ENCODE peak calls at places on chromosomes 6 and 20, in six cellular contexts. One of them, this sample, is unnamed. For H3K4me1, the result is how much of the 10 kb centered on the place peaks cover.

GRCh38 chr20:53149184-53149651 is 177.1 kb downstream of the TSHZ2 start:
- DNase-seq in stomach: no peak
- DNase-seq in adrenal gland: no peak
- DNase-seq in cardiac muscle cell: peak
- DNase-seq in ovary: no peak
- DNase-seq in A673: peak
- DNase-seq in this sample: no peak

GRCh38 chr6:74741608-74742007 is 464.2 kb downstream of the COL12A1 start:
- DNase-seq in ovary: no peak
- DNase-seq in adrenal gland: no peak
- DNase-seq in A673: no peak
- DNase-seq in stomach: no peak
- DNase-seq in cardiac muscle cell: peak
- DNase-seq in this sample: no peak

GRCh38 chr6:136113736-136114173 is 136.4 kb downstream of the MTFR2 start:
- DNase-seq in adrenal gland: peak
- DNase-seq in ovary: no peak
- DNase-seq in stomach: no peak
- DNase-seq in A673: peak
- DNase-seq in cardiac muscle cell: peak
- DNase-seq in this sample: peak

GRCh38 chr20:62360854-62361798 is 6.0 kb downstream of the LAMA5 start:
- DNase-seq in A673: no peak
- DNase-seq in cardiac muscle cell: no peak
- DNase-seq in adrenal gland: peak
- DNase-seq in ovary: peak
- DNase-seq in stomach: no peak
- DNase-seq in this sample: no peak

GRCh38 chr6:170037541-170038250 is 253.2 kb downstream of the DLL1 start:
- DNase-seq in adrenal gland: no peak
- DNase-seq in A673: no peak
- DNase-seq in stomach: peak
- DNase-seq in ovary: no peak
- DNase-seq in cardiac muscle cell: no peak
- DNase-seq in this sample: peak

GRCh38 chr20:905999-906520 is 10.1 kb downstream of the ANGPT4 start:
- DNase-seq in adrenal gland: no peak
- DNase-seq in ovary: no peak
- DNase-seq in A673: no peak
- DNase-seq in cardiac muscle cell: no peak
- DNase-seq in stomach: no peak
- DNase-seq in this sample: no peak

GRCh38 chr6:130847546-130847945 is 20.3 kb downstream of the SMLR1 start:
- DNase-seq in adrenal gland: no peak
- DNase-seq in ovary: no peak
- DNase-seq in stomach: no peak
- DNase-seq in A673: no peak
- DNase-seq in cardiac muscle cell: no peak
- DNase-seq in this sample: no peak

GRCh38 chr6:136723780-136724179 is 68.5 kb downstream of the MAP3K5 start:
- DNase-seq in stomach: no peak
- DNase-seq in adrenal gland: no peak
- DNase-seq in cardiac muscle cell: no peak
- DNase-seq in ovary: no peak
- DNase-seq in A673: peak
- DNase-seq in this sample: no peak

GRCh38 chr6:38612386-38612965 is 27.3 kb downstream of the BTBD9 start:
- DNase-seq in stomach: no peak
- DNase-seq in A673: no peak
- DNase-seq in ovary: no peak
- DNase-seq in cardiac muscle cell: no peak
- DNase-seq in adrenal gland: no peak
- DNase-seq in this sample: no peak

GRCh38 chr6:121520337-121521163 is 85.1 kb downstream of the GJA1 start:
- DNase-seq in adrenal gland: no peak
- DNase-seq in A673: no peak
- DNase-seq in cardiac muscle cell: no peak
- DNase-seq in stomach: no peak
- DNase-seq in ovary: no peak
- DNase-seq in this sample: no peak

GRCh38 chr20:14634666-14635065 is 297.3 kb upstream of the FLRT3 start:
- DNase-seq in ovary: no peak
- DNase-seq in cardiac muscle cell: no peak
- DNase-seq in stomach: no peak
- DNase-seq in A673: peak
- DNase-seq in adrenal gland: no peak
- DNase-seq in this sample: no peak

GRCh38 chr20:48302844-48303552 is 517.7 kb upstream of the SULF2 start:
- DNase-seq in adrenal gland: no peak
- DNase-seq in cardiac muscle cell: no peak
- DNase-seq in stomach: no peak
- DNase-seq in ovary: no peak
- DNase-seq in A673: no peak
- DNase-seq in this sample: no peak

GRCh38 chr6:120871416-120872261 is 462.6 kb downstream of the TBC1D32 start:
- DNase-seq in A673: no peak
- DNase-seq in ovary: peak
- DNase-seq in stomach: no peak
- DNase-seq in cardiac muscle cell: no peak
- DNase-seq in adrenal gland: no peak
- DNase-seq in this sample: no peak

GRCh38 chr20:59253779-59254319 is 46.6 kb upstream of the EDN3 start:
- DNase-seq in adrenal gland: no peak
- DNase-seq in A673: no peak
- DNase-seq in ovary: no peak
- DNase-seq in stomach: no peak
- DNase-seq in cardiac muscle cell: no peak
- DNase-seq in this sample: no peak

GRCh38 chr6:111195656-111196055 is 108.4 kb downstream of the SLC16A10 start:
- DNase-seq in stomach: no peak
- DNase-seq in ovary: no peak
- DNase-seq in A673: no peak
- DNase-seq in cardiac muscle cell: no peak
- DNase-seq in adrenal gland: no peak
- DNase-seq in this sample: no peak

GRCh38 chr6:9039258-9039657 is 603.9 kb upstream of the SLC35B3 start:
- DNase-seq in ovary: no peak
- DNase-seq in stomach: no peak
- DNase-seq in adrenal gland: no peak
- DNase-seq in cardiac muscle cell: no peak
- DNase-seq in A673: peak
- DNase-seq in this sample: no peak

GRCh38 chr6:115947964-115948541 is 112.6 kb downstream of the FRK start:
- DNase-seq in cardiac muscle cell: no peak
- DNase-seq in A673: no peak
- DNase-seq in ovary: no peak
- DNase-seq in stomach: peak
- DNase-seq in adrenal gland: no peak
- DNase-seq in this sample: no peak

GRCh38 chr6:126228001-126228791 is 111.7 kb upstream of the CENPW start:
- DNase-seq in A673: no peak
- DNase-seq in adrenal gland: no peak
- DNase-seq in cardiac muscle cell: peak
- DNase-seq in ovary: no peak
- DNase-seq in stomach: no peak
- DNase-seq in this sample: no peak

GRCh38 chr6:81401970-81402690 is 350.4 kb downstream of the TENT5A start:
- DNase-seq in stomach: no peak
- DNase-seq in A673: no peak
- DNase-seq in cardiac muscle cell: no peak
- DNase-seq in ovary: no peak
- DNase-seq in adrenal gland: no peak
- DNase-seq in this sample: no peak

GRCh38 chr6:15689586-15690450 is 27.0 kb upstream of the DTNBP1 start:
- DNase-seq in cardiac muscle cell: no peak
- DNase-seq in ovary: no peak
- DNase-seq in A673: no peak
- DNase-seq in adrenal gland: no peak
- DNase-seq in stomach: no peak
- DNase-seq in this sample: no peak

GRCh38 chr6:167450631-167451030 is 125.7 kb downstream of the TTLL2 start:
- DNase-seq in cardiac muscle cell: no peak
- DNase-seq in ovary: no peak
- DNase-seq in adrenal gland: no peak
- DNase-seq in stomach: no peak
- DNase-seq in A673: no peak
- DNase-seq in this sample: no peak

GRCh38 chr6:148790817-148791216 is 44.0 kb downstream of the UST start:
- DNase-seq in ovary: no peak
- DNase-seq in A673: no peak
- DNase-seq in adrenal gland: no peak
- DNase-seq in cardiac muscle cell: no peak
- DNase-seq in stomach: no peak
- DNase-seq in this sample: no peak

GRCh38 chr6:41750374-41750773 is 3.2 kb upstream of the PGC start:
- DNase-seq in stomach: no peak
- DNase-seq in A673: no peak
- DNase-seq in ovary: no peak
- DNase-seq in adrenal gland: no peak
- DNase-seq in cardiac muscle cell: no peak
- DNase-seq in this sample: no peak

GRCh38 chr6:41747256-41748101 is at the start of gene PGC:
- DNase-seq in adrenal gland: no peak
- DNase-seq in stomach: peak
- DNase-seq in A673: no peak
- DNase-seq in ovary: no peak
- DNase-seq in cardiac muscle cell: no peak
- DNase-seq in this sample: no peak

GRCh38 chr6:41748542-41748941 is 1.3 kb upstream of the PGC start:
- DNase-seq in stomach: peak
- DNase-seq in cardiac muscle cell: no peak
- DNase-seq in A673: no peak
- DNase-seq in adrenal gland: no peak
- DNase-seq in ovary: no peak
- DNase-seq in this sample: no peak

GRCh38 chr6:41746068-41746467 is 1.1 kb downstream of the PGC start:
- DNase-seq in cardiac muscle cell: no peak
- DNase-seq in adrenal gland: no peak
- DNase-seq in A673: no peak
- DNase-seq in ovary: no peak
- DNase-seq in stomach: no peak
- DNase-seq in this sample: no peak

GRCh38 chr6:41748102-41748477 is 893 bp upstream of the PGC start:
- DNase-seq in adrenal gland: no peak
- DNase-seq in ovary: no peak
- DNase-seq in cardiac muscle cell: no peak
- DNase-seq in A673: no peak
- DNase-seq in stomach: no peak
- DNase-seq in this sample: no peak
- H3K4me1 ChIP-seq in adrenal gland: under half
- H3K4me1 ChIP-seq in ovary: under half
- H3K4me1 ChIP-seq in cardiac muscle cell: under half
- H3K4me1 ChIP-seq in A673: under half
- H3K4me1 ChIP-seq in stomach: under half
- H3K4me1 ChIP-seq in this sample: under half

DNA sequence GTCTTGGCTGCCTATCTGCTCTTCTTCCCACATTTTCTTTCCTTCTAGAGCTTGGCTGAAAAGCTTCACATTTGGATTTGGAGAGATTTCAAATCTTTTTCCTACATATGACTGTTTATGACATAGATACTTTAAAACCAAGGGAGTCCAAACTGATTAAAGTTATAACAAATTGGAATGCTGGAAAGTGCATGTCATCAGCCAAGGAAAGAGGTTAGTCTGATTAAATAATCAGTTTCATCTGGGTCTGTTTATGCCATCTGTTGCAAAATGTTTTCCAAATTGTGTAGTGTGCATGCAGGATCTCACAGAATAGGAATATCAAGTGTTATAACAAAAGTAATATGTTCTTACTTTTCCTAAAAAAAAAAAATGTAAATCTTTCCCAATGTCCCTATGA is 230.3 kb upstream of the FOXQ1 start:
- DNase-seq in stomach: no peak
- DNase-seq in cardiac muscle cell: no peak
- DNase-seq in adrenal gland: no peak
- DNase-seq in A673: no peak
- DNase-seq in ovary: no peak
- DNase-seq in this sample: no peak
- H3K27ac ChIP-seq in stomach: peak
- H3K27ac ChIP-seq in cardiac muscle cell: no peak
- H3K27ac ChIP-seq in adrenal gland: no peak
- H3K27ac ChIP-seq in A673: no peak
- H3K27ac ChIP-seq in ovary: no peak
- H3K27ac ChIP-seq in this sample: no peak

DNA sequence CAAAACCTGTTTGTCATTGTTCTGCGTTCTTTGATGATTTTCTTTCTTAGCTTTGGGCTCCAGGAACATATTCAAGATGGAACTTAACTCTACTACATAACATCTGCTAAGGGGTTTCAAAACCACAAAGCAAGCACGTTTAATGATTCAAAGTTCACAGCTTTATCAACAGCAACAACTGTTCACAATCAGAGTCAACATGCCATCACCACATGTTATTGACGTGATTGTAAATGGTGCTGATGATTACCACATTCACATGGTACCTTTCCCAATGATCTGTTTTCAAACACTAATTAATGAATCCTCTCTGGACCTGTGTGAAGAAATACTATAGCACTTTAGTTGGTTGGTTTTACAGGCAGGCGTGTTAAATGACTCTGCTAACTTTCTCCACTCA is 180.6 kb upstream of the CEP162 start:
- DNase-seq in ovary: no peak
- DNase-seq in A673: no peak
- DNase-seq in adrenal gland: no peak
- DNase-seq in cardiac muscle cell: no peak
- DNase-seq in stomach: no peak
- DNase-seq in this sample: no peak
- TF ChIP-seq CTCF in ovary: no peak
- TF ChIP-seq CTCF in A673: no peak
- TF ChIP-seq CTCF in adrenal gland: no peak
- TF ChIP-seq CTCF in cardiac muscle cell: no peak
- TF ChIP-seq CTCF in stomach: no peak
- TF ChIP-seq CTCF in this sample: no peak

DNA sequence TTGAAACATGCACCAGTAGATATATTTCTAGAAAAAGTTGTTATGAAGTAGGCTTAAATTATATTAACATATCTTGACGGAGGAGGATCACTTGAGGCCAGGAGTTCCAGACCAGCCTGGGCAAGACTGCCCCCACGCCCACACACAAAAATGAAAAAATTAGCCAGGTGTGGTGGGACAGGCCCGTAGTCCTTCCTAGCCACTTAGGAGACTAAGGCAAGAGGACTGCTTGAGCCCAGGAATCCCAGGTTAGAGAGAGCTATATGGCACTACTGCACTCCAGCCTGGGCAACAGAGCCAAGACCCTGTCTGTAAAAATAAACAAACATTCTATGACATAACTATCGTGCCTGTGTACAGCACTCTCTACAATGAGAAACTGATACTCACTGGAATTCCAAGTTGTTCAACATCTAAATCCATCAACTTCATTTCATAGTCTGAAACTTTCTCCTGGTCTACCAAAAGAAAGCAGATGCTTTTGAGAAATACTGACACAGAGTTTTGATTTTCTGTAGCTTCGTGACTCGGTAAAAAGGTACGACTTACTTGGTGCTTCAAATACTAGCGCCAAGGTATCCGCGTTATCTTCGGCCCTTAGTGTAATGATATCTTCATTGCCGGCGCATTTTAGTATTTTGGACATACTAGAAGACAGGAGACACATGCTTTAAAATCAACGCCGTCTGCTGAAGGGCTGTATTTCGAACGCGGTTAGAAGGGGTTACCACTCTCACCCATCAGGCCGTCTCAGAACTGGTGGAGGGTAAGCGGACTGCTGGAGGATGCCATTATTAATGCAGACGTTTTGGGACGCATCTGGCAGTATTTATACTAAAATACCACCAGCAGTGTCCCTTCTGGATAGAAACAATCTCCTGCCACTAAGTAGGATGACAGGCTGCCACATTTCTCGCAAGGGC is 1.3 kb downstream of the PCNA start:
- DNase-seq in ovary: no peak
- DNase-seq in adrenal gland: no peak
- DNase-seq in stomach: no peak
- DNase-seq in cardiac muscle cell: no peak
- DNase-seq in A673: no peak
- DNase-seq in this sample: no peak
- H3K4me1 ChIP-seq in ovary: under half
- H3K4me1 ChIP-seq in adrenal gland: under half
- H3K4me1 ChIP-seq in stomach: under half
- H3K4me1 ChIP-seq in cardiac muscle cell: under half
- H3K4me1 ChIP-seq in A673: under half
- H3K4me1 ChIP-seq in this sample: under half

This sample was measured in gastrocnemius medialis.